ENCODE peak calls at places on chromosomes 7 and 10, in nine cellular contexts. B is NB4, O is OCI-LY7, T is GM20000, Q is RWPE1, I is astrocyte of the cerebellum, C is tibial artery, L is hepatocyte, S is fibroblast of the aortic adventitia. U is an unnamed sample.

GRCh38 chr10:14698487-14699170 is 76.1 kb downstream of the FAM107B start:
- DNase-seq in C (no peak), L (peak), S (peak), O (no peak), B (no peak), Q (peak), I (no peak), T (no peak), U (peak)

GRCh38 chr10:48940958-48941357 is 1.3 kb upstream of the LRRC18 start:
- DNase-seq in L (no peak), B (no peak), T (no peak), O (no peak), C (no peak), I (peak), Q (no peak), S (no peak), U (no peak)

GRCh38 chr10:78571286-78571685 is 497.5 kb upstream of the ZMIZ1 start:
- DNase-seq in B (no peak), I (no peak), O (no peak), T (no peak), C (no peak), L (no peak), Q (no peak), S (no peak), U (no peak)

GRCh38 chr7:151374726-151375125 is 33.1 kb downstream of the NUB1 start:
- DNase-seq in T (no peak), B (no peak), Q (no peak), O (no peak), S (no peak), L (no peak), I (no peak), C (no peak), U (no peak)

GRCh38 chr10:17196045-17196444 is 5.4 kb downstream of the TRDMT1 start:
- DNase-seq in L (no peak), Q (no peak), I (no peak), O (no peak), B (no peak), T (no peak), S (peak), C (no peak), U (no peak)

GRCh38 chr10:77932016-77932715 is 5.6 kb upstream of the DLG5 start:
- DNase-seq in B (no peak), O (no peak), Q (no peak), L (no peak), C (no peak), S (no peak), I (no peak), T (no peak), U (no peak)

GRCh38 chr10:109665321-109665720 is 258.0 kb downstream of the XPNPEP1 start:
- DNase-seq in S (no peak), O (no peak), Q (no peak), I (no peak), L (no peak), B (no peak), T (no peak), C (no peak), U (no peak)

GRCh38 chr10:73806176-73806950 is 5.0 kb downstream of the NDST2 start:
- DNase-seq in O (no peak), L (no peak), S (no peak), T (no peak), B (no peak), I (no peak), Q (no peak), C (no peak), U (no peak)

GRCh38 chr10:122375761-122376160 is 1.3 kb downstream of the PLEKHA1 start:
- DNase-seq in B (no peak), C (no peak), S (no peak), T (peak), L (no peak), Q (no peak), I (no peak), O (no peak), U (no peak)

GRCh38 chr10:92052741-92053140 is 129.2 kb downstream of the BTAF1 start:
- DNase-seq in T (no peak), Q (no peak), I (no peak), C (no peak), O (no peak), B (no peak), L (no peak), S (no peak), U (no peak)

GRCh38 chr7:22853674-22854157 is 31.1 kb upstream of the TOMM7 start:
- DNase-seq in T (no peak), O (peak), C (peak), I (no peak), B (peak), L (no peak), Q (no peak), S (peak), U (no peak)
- TF ChIP-seq CTCF in T (peak), O (no peak), C (peak), I (peak), B (peak), L (peak), Q (peak), S (peak), U (no peak)

DNA sequence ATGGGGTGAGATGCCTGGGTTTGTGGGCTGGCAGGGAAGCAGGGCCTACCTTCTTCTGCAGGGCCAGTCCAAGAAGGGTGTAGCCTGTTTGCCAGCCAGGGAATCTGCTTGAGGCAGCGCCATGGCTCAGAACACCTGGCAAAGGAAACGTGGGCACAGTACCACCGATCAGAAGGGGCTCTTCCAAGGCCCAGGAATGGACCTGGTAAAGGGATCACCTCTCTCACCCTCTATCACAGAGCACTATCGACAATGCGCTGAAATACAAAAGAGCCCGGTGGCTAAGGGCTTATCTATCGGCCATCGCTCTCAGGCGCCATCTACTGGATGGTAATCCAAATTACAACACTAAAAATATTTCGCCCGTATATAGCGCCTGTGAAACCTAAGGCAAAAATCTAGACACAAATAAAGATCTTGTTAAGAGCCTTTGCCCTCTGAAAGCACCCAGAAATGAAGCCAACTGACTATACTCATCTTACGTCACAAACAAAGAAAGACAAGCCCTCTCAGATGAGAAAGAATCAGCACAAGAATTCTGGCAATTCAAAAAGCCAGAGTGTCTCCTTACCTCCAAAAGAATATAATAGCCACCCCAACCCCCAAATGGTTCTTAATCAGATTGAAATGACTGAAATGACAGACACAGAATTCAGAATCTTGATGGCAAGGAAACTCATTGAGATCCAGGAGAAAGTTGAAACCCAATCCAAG is 217.8 kb upstream of the HPS1 start:
- DNase-seq in S (peak), Q (peak), O (peak), L (no peak), T (peak), I (peak), B (peak), C (no peak), U (no peak)
- TF ChIP-seq CTCF in S (peak), Q (peak), O (peak), L (peak), T (peak), I (peak), B (peak), C (peak), U (peak)

GRCh38 chr10:53749439-53749838 is 976.9 kb upstream of the MBL2 start:
- DNase-seq in T (no peak), Q (no peak), I (no peak), B (no peak), O (no peak), C (no peak), L (no peak), S (no peak), U (no peak)
- TF ChIP-seq CTCF in T (no peak), Q (no peak), I (no peak), B (no peak), O (no peak), C (no peak), L (no peak), S (no peak), U (no peak)

GRCh38 chr7:63899691-63900393 is 98.8 kb upstream of the ZNF722 start:
- DNase-seq in O (no peak), L (no peak), B (peak), I (no peak), C (peak), Q (peak), S (no peak), T (no peak), U (no peak)
- TF ChIP-seq CTCF in O (no peak), L (no peak), B (no peak), I (no peak), C (no peak), Q (no peak), S (no peak), T (no peak), U (no peak)

GRCh38 chr10:115572740-115573455 is 479.7 kb downstream of the ATRNL1 start:
- DNase-seq in Q (peak), O (no peak), B (peak), S (no peak), L (peak), C (no peak), T (peak), I (no peak), U (no peak)
- TF ChIP-seq CTCF in Q (no peak), O (peak), B (peak), S (no peak), L (no peak), C (no peak), T (no peak), I (peak), U (peak)

DNA sequence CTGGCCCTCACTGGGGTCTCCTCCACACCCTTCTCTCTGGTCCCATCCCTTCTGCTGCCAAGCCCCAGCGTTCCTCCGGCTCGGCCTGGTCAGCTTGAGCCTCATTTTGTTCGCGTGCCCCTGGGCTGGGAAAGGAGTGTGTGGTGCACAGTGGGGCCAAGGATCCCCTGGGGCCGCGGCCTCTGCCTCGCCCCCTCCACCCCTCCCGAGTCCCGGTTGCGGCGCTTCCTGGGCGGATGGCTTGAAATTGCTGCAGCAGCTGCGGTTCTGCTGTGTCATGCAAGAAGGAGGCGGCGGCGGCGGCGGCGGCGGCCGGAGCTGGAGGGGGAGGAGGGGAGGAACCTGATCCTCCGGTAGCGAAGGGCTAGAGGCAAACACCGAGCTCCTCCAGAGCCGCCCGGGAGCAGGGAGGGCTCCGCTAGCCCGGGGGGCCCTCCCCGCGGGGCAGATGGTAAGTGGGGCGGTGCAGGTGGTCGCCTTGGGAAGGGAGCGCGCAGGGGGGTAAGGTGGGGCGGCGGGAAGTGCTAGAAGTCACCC is 217.9 kb upstream of the MKLN1 start:
- DNase-seq in S (peak), C (peak), O (peak), T (peak), I (no peak), B (peak), L (peak), Q (peak), U (no peak)
- TF ChIP-seq CTCF in S (no peak), C (no peak), O (no peak), T (no peak), I (no peak), B (no peak), L (no peak), Q (no peak), U (no peak)

GRCh38 chr7:80199072-80199471 is 64.4 kb downstream of the GNAI1 start:
- DNase-seq in B (no peak), Q (no peak), C (no peak), I (no peak), T (no peak), S (no peak), O (no peak), L (no peak), U (no peak)
- TF ChIP-seq CTCF in B (no peak), Q (no peak), C (no peak), I (no peak), T (no peak), S (no peak), O (no peak), L (no peak), U (no peak)

DNA sequence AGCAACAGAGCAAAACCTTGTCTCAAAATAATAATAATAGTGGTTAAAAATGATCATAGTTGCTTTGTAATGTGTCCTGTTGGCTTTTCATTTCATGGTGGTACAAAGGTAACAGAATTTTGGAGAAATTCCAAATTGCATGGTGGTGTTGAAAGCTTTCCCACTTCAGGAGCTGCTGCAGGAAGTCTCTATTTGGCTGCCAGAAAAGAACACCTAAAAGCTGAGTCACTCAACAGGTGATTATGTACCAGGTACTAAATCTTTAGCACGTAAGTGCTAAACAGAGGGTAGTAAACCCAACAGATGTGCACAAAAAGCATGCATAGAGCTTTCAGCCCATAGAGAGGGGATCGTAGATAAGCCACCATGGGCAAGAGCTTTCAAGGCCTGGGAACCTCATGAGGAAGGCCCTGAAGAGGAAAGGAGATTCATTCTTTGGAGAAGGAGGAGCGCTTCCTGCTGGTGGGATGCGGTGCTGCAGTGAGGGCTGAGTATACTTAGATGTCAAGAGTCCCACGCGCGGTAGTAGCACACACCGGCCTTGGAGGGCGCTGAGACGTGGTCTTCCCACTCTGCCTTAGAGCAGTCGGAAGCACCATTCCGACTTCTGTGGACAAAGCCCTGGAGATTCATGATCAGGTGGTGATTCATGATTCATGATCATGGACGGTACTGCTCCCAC is 118.7 kb downstream of the RALA start:
- DNase-seq in L (peak), B (peak), Q (peak), T (no peak), I (no peak), C (no peak), S (peak), O (no peak), U (no peak)
- TF ChIP-seq CTCF in L (peak), B (peak), Q (peak), T (peak), I (peak), C (no peak), S (peak), O (peak), U (peak)

U was measured in epithelial cell of proximal tubule.